ENCODE peak calls at places on chromosomes 1 and 21, in eight cellular contexts. One of them, this sample, is unnamed.

GRCh38 chr21:36337099-36337509 is 17.1 kb downstream of the MORC3 start:
- DNase-seq in nucleus accumbens: no peak
- DNase-seq in neural crest cell: no peak
- DNase-seq in activated naive CD4-positive, alpha-beta T cell treated with anti-CD3 and anti-CD28 coated beads, Interleukin-2, amount 10 ng/mL, durations not matched to agents 7 days and 5 days: no peak
- DNase-seq in AML-193: no peak
- DNase-seq in G401: no peak
- DNase-seq in NCI-H1105 treated with DMSO at 0.1 percent for 48 hours: no peak
- DNase-seq in T47D: no peak
- DNase-seq in this sample: no peak

GRCh38 chr1:67150931-67151330 is 15.3 kb upstream of the IL23R start:
- DNase-seq in T47D: no peak
- DNase-seq in AML-193: no peak
- DNase-seq in neural crest cell: no peak
- DNase-seq in nucleus accumbens: no peak
- DNase-seq in G401: no peak
- DNase-seq in activated naive CD4-positive, alpha-beta T cell treated with anti-CD3 and anti-CD28 coated beads, Interleukin-2, amount 10 ng/mL, durations not matched to agents 7 days and 5 days: no peak
- DNase-seq in NCI-H1105 treated with DMSO at 0.1 percent for 48 hours: no peak
- DNase-seq in this sample: no peak

GRCh38 chr1:25197982-25198681 is 34.2 kb downstream of the SYF2 start:
- DNase-seq in AML-193: peak
- DNase-seq in nucleus accumbens: peak
- DNase-seq in NCI-H1105 treated with DMSO at 0.1 percent for 48 hours: no peak
- DNase-seq in neural crest cell: no peak
- DNase-seq in activated naive CD4-positive, alpha-beta T cell treated with anti-CD3 and anti-CD28 coated beads, Interleukin-2, amount 10 ng/mL, durations not matched to agents 7 days and 5 days: no peak
- DNase-seq in T47D: no peak
- DNase-seq in G401: no peak
- DNase-seq in this sample: no peak

GRCh38 chr1:156852414-156852874 is 6.5 kb downstream of the INSRR start:
- DNase-seq in G401: peak
- DNase-seq in nucleus accumbens: peak
- DNase-seq in NCI-H1105 treated with DMSO at 0.1 percent for 48 hours: peak
- DNase-seq in T47D: no peak
- DNase-seq in AML-193: no peak
- DNase-seq in neural crest cell: no peak
- DNase-seq in activated naive CD4-positive, alpha-beta T cell treated with anti-CD3 and anti-CD28 coated beads, Interleukin-2, amount 10 ng/mL, durations not matched to agents 7 days and 5 days: no peak
- DNase-seq in this sample: no peak

GRCh38 chr21:44093761-44094160 is 13.4 kb upstream of the PWP2 start:
- DNase-seq in T47D: no peak
- DNase-seq in NCI-H1105 treated with DMSO at 0.1 percent for 48 hours: no peak
- DNase-seq in AML-193: no peak
- DNase-seq in nucleus accumbens: no peak
- DNase-seq in activated naive CD4-positive, alpha-beta T cell treated with anti-CD3 and anti-CD28 coated beads, Interleukin-2, amount 10 ng/mL, durations not matched to agents 7 days and 5 days: no peak
- DNase-seq in G401: no peak
- DNase-seq in neural crest cell: no peak
- DNase-seq in this sample: no peak

GRCh38 chr21:41678944-41679343 is 87.9 kb downstream of the RIPK4 start:
- DNase-seq in neural crest cell: peak
- DNase-seq in NCI-H1105 treated with DMSO at 0.1 percent for 48 hours: peak
- DNase-seq in T47D: peak
- DNase-seq in activated naive CD4-positive, alpha-beta T cell treated with anti-CD3 and anti-CD28 coated beads, Interleukin-2, amount 10 ng/mL, durations not matched to agents 7 days and 5 days: peak
- DNase-seq in AML-193: no peak
- DNase-seq in nucleus accumbens: peak
- DNase-seq in G401: peak
- DNase-seq in this sample: peak

GRCh38 chr1:162674018-162674608 is 41.8 kb downstream of the DDR2 start:
- DNase-seq in NCI-H1105 treated with DMSO at 0.1 percent for 48 hours: no peak
- DNase-seq in neural crest cell: no peak
- DNase-seq in nucleus accumbens: no peak
- DNase-seq in AML-193: no peak
- DNase-seq in activated naive CD4-positive, alpha-beta T cell treated with anti-CD3 and anti-CD28 coated beads, Interleukin-2, amount 10 ng/mL, durations not matched to agents 7 days and 5 days: no peak
- DNase-seq in T47D: no peak
- DNase-seq in G401: no peak
- DNase-seq in this sample: no peak

GRCh38 chr1:212987702-212988322 is 27.9 kb downstream of the ANGEL2 start:
- DNase-seq in AML-193: no peak
- DNase-seq in T47D: no peak
- DNase-seq in G401: no peak
- DNase-seq in neural crest cell: no peak
- DNase-seq in NCI-H1105 treated with DMSO at 0.1 percent for 48 hours: no peak
- DNase-seq in activated naive CD4-positive, alpha-beta T cell treated with anti-CD3 and anti-CD28 coated beads, Interleukin-2, amount 10 ng/mL, durations not matched to agents 7 days and 5 days: no peak
- DNase-seq in nucleus accumbens: no peak
- DNase-seq in this sample: no peak

GRCh38 chr1:30321996-30322858 is 401.2 kb downstream of the MATN1 start:
- DNase-seq in T47D: no peak
- DNase-seq in G401: no peak
- DNase-seq in nucleus accumbens: no peak
- DNase-seq in activated naive CD4-positive, alpha-beta T cell treated with anti-CD3 and anti-CD28 coated beads, Interleukin-2, amount 10 ng/mL, durations not matched to agents 7 days and 5 days: no peak
- DNase-seq in neural crest cell: no peak
- DNase-seq in AML-193: no peak
- DNase-seq in NCI-H1105 treated with DMSO at 0.1 percent for 48 hours: no peak
- DNase-seq in this sample: peak

GRCh38 chr1:93908394-93909145 is 660 bp downstream of the GCLM start:
- DNase-seq in neural crest cell: peak
- DNase-seq in G401: peak
- DNase-seq in activated naive CD4-positive, alpha-beta T cell treated with anti-CD3 and anti-CD28 coated beads, Interleukin-2, amount 10 ng/mL, durations not matched to agents 7 days and 5 days: peak
- DNase-seq in AML-193: peak
- DNase-seq in NCI-H1105 treated with DMSO at 0.1 percent for 48 hours: peak
- DNase-seq in T47D: peak
- DNase-seq in nucleus accumbens: no peak
- DNase-seq in this sample: no peak

GRCh38 chr1:3101127-3101939 is 32.3 kb downstream of the PRDM16 start:
- DNase-seq in NCI-H1105 treated with DMSO at 0.1 percent for 48 hours: no peak
- DNase-seq in AML-193: no peak
- DNase-seq in T47D: no peak
- DNase-seq in neural crest cell: no peak
- DNase-seq in G401: no peak
- DNase-seq in activated naive CD4-positive, alpha-beta T cell treated with anti-CD3 and anti-CD28 coated beads, Interleukin-2, amount 10 ng/mL, durations not matched to agents 7 days and 5 days: no peak
- DNase-seq in nucleus accumbens: no peak
- DNase-seq in this sample: no peak

GRCh38 chr21:46100426-46100825 is 2.5 kb downstream of the COL6A2 start:
- DNase-seq in G401: no peak
- DNase-seq in nucleus accumbens: no peak
- DNase-seq in neural crest cell: no peak
- DNase-seq in activated naive CD4-positive, alpha-beta T cell treated with anti-CD3 and anti-CD28 coated beads, Interleukin-2, amount 10 ng/mL, durations not matched to agents 7 days and 5 days: no peak
- DNase-seq in AML-193: no peak
- DNase-seq in T47D: no peak
- DNase-seq in NCI-H1105 treated with DMSO at 0.1 percent for 48 hours: no peak
- DNase-seq in this sample: peak

GRCh38 chr1:154820646-154821045 is 49.4 kb downstream of the KCNN3 start:
- DNase-seq in activated naive CD4-positive, alpha-beta T cell treated with anti-CD3 and anti-CD28 coated beads, Interleukin-2, amount 10 ng/mL, durations not matched to agents 7 days and 5 days: no peak
- DNase-seq in AML-193: no peak
- DNase-seq in G401: no peak
- DNase-seq in nucleus accumbens: no peak
- DNase-seq in neural crest cell: no peak
- DNase-seq in T47D: no peak
- DNase-seq in NCI-H1105 treated with DMSO at 0.1 percent for 48 hours: no peak
- DNase-seq in this sample: no peak

GRCh38 chr21:45554477-45555175 is 12.4 kb upstream of the SLC19A1 start:
- DNase-seq in nucleus accumbens: peak
- DNase-seq in NCI-H1105 treated with DMSO at 0.1 percent for 48 hours: peak
- DNase-seq in neural crest cell: peak
- DNase-seq in AML-193: peak
- DNase-seq in G401: peak
- DNase-seq in activated naive CD4-positive, alpha-beta T cell treated with anti-CD3 and anti-CD28 coated beads, Interleukin-2, amount 10 ng/mL, durations not matched to agents 7 days and 5 days: peak
- DNase-seq in T47D: peak
- DNase-seq in this sample: peak

GRCh38 chr21:14687277-14687642 is 141.1 kb upstream of the SAMSN1 start:
- DNase-seq in AML-193: peak
- DNase-seq in neural crest cell: no peak
- DNase-seq in nucleus accumbens: no peak
- DNase-seq in activated naive CD4-positive, alpha-beta T cell treated with anti-CD3 and anti-CD28 coated beads, Interleukin-2, amount 10 ng/mL, durations not matched to agents 7 days and 5 days: no peak
- DNase-seq in G401: no peak
- DNase-seq in NCI-H1105 treated with DMSO at 0.1 percent for 48 hours: no peak
- DNase-seq in T47D: no peak
- DNase-seq in this sample: no peak

GRCh38 chr1:224262373-224263054 is 67.5 kb downstream of the NVL start:
- DNase-seq in AML-193: no peak
- DNase-seq in NCI-H1105 treated with DMSO at 0.1 percent for 48 hours: no peak
- DNase-seq in activated naive CD4-positive, alpha-beta T cell treated with anti-CD3 and anti-CD28 coated beads, Interleukin-2, amount 10 ng/mL, durations not matched to agents 7 days and 5 days: no peak
- DNase-seq in nucleus accumbens: no peak
- DNase-seq in neural crest cell: no peak
- DNase-seq in T47D: no peak
- DNase-seq in G401: no peak
- DNase-seq in this sample: no peak

GRCh38 chr1:74396462-74396861 is 115.9 kb downstream of the LRRC53 start:
- DNase-seq in NCI-H1105 treated with DMSO at 0.1 percent for 48 hours: no peak
- DNase-seq in neural crest cell: no peak
- DNase-seq in AML-193: no peak
- DNase-seq in nucleus accumbens: no peak
- DNase-seq in activated naive CD4-positive, alpha-beta T cell treated with anti-CD3 and anti-CD28 coated beads, Interleukin-2, amount 10 ng/mL, durations not matched to agents 7 days and 5 days: no peak
- DNase-seq in T47D: no peak
- DNase-seq in G401: no peak
- DNase-seq in this sample: no peak

GRCh38 chr1:202944438-202944921 is 13.6 kb downstream of the ADIPOR1 start:
- DNase-seq in AML-193: no peak
- DNase-seq in T47D: no peak
- DNase-seq in G401: no peak
- DNase-seq in neural crest cell: no peak
- DNase-seq in nucleus accumbens: no peak
- DNase-seq in NCI-H1105 treated with DMSO at 0.1 percent for 48 hours: no peak
- DNase-seq in activated naive CD4-positive, alpha-beta T cell treated with anti-CD3 and anti-CD28 coated beads, Interleukin-2, amount 10 ng/mL, durations not matched to agents 7 days and 5 days: no peak
- DNase-seq in this sample: no peak

GRCh38 chr1:230913496-230913895 is 45.2 kb upstream of the C1orf198 start:
- DNase-seq in T47D: no peak
- DNase-seq in G401: no peak
- DNase-seq in NCI-H1105 treated with DMSO at 0.1 percent for 48 hours: no peak
- DNase-seq in AML-193: no peak
- DNase-seq in nucleus accumbens: no peak
- DNase-seq in neural crest cell: no peak
- DNase-seq in activated naive CD4-positive, alpha-beta T cell treated with anti-CD3 and anti-CD28 coated beads, Interleukin-2, amount 10 ng/mL, durations not matched to agents 7 days and 5 days: no peak
- DNase-seq in this sample: no peak

GRCh38 chr1:202085682-202086373 is 36.9 kb upstream of the GPR37L1 start:
- DNase-seq in T47D: peak
- DNase-seq in activated naive CD4-positive, alpha-beta T cell treated with anti-CD3 and anti-CD28 coated beads, Interleukin-2, amount 10 ng/mL, durations not matched to agents 7 days and 5 days: no peak
- DNase-seq in NCI-H1105 treated with DMSO at 0.1 percent for 48 hours: peak
- DNase-seq in G401: no peak
- DNase-seq in nucleus accumbens: peak
- DNase-seq in AML-193: no peak
- DNase-seq in neural crest cell: no peak
- DNase-seq in this sample: no peak

GRCh38 chr1:220770245-220770913 is 16.3 kb upstream of the MTARC1 start:
- DNase-seq in NCI-H1105 treated with DMSO at 0.1 percent for 48 hours: no peak
- DNase-seq in G401: no peak
- DNase-seq in AML-193: no peak
- DNase-seq in nucleus accumbens: no peak
- DNase-seq in neural crest cell: no peak
- DNase-seq in activated naive CD4-positive, alpha-beta T cell treated with anti-CD3 and anti-CD28 coated beads, Interleukin-2, amount 10 ng/mL, durations not matched to agents 7 days and 5 days: no peak
- DNase-seq in T47D: no peak
- DNase-seq in this sample: no peak

GRCh38 chr1:15942661-15943514 is 33.0 kb downstream of the ZBTB17 start:
- DNase-seq in activated naive CD4-positive, alpha-beta T cell treated with anti-CD3 and anti-CD28 coated beads, Interleukin-2, amount 10 ng/mL, durations not matched to agents 7 days and 5 days: no peak
- DNase-seq in neural crest cell: no peak
- DNase-seq in AML-193: no peak
- DNase-seq in T47D: no peak
- DNase-seq in G401: no peak
- DNase-seq in nucleus accumbens: no peak
- DNase-seq in NCI-H1105 treated with DMSO at 0.1 percent for 48 hours: no peak
- DNase-seq in this sample: peak

GRCh38 chr1:21175324-21175669 is 1.4 kb downstream of the EIF4G3 start:
- DNase-seq in T47D: no peak
- DNase-seq in NCI-H1105 treated with DMSO at 0.1 percent for 48 hours: no peak
- DNase-seq in activated naive CD4-positive, alpha-beta T cell treated with anti-CD3 and anti-CD28 coated beads, Interleukin-2, amount 10 ng/mL, durations not matched to agents 7 days and 5 days: peak
- DNase-seq in G401: peak
- DNase-seq in nucleus accumbens: peak
- DNase-seq in AML-193: peak
- DNase-seq in neural crest cell: no peak
- DNase-seq in this sample: no peak

GRCh38 chr1:53545663-53546408 is 86.6 kb downstream of the DMRTB1 start:
- DNase-seq in AML-193: no peak
- DNase-seq in T47D: no peak
- DNase-seq in nucleus accumbens: no peak
- DNase-seq in neural crest cell: no peak
- DNase-seq in G401: no peak
- DNase-seq in activated naive CD4-positive, alpha-beta T cell treated with anti-CD3 and anti-CD28 coated beads, Interleukin-2, amount 10 ng/mL, durations not matched to agents 7 days and 5 days: peak
- DNase-seq in NCI-H1105 treated with DMSO at 0.1 percent for 48 hours: no peak
- DNase-seq in this sample: no peak

GRCh38 chr1:65174585-65174984 is 26.6 kb downstream of the AK4 start:
- DNase-seq in G401: no peak
- DNase-seq in AML-193: peak
- DNase-seq in neural crest cell: no peak
- DNase-seq in activated naive CD4-positive, alpha-beta T cell treated with anti-CD3 and anti-CD28 coated beads, Interleukin-2, amount 10 ng/mL, durations not matched to agents 7 days and 5 days: no peak
- DNase-seq in T47D: peak
- DNase-seq in nucleus accumbens: no peak
- DNase-seq in NCI-H1105 treated with DMSO at 0.1 percent for 48 hours: no peak
- DNase-seq in this sample: peak

GRCh38 chr1:110308247-110308646 is 30.9 kb upstream of the RBM15 start:
- DNase-seq in nucleus accumbens: no peak
- DNase-seq in T47D: no peak
- DNase-seq in neural crest cell: no peak
- DNase-seq in G401: no peak
- DNase-seq in NCI-H1105 treated with DMSO at 0.1 percent for 48 hours: no peak
- DNase-seq in activated naive CD4-positive, alpha-beta T cell treated with anti-CD3 and anti-CD28 coated beads, Interleukin-2, amount 10 ng/mL, durations not matched to agents 7 days and 5 days: no peak
- DNase-seq in AML-193: no peak
- DNase-seq in this sample: no peak

GRCh38 chr1:208303743-208304142 is 59.6 kb upstream of the PLXNA2 start:
- DNase-seq in AML-193: no peak
- DNase-seq in T47D: no peak
- DNase-seq in nucleus accumbens: no peak
- DNase-seq in G401: no peak
- DNase-seq in neural crest cell: no peak
- DNase-seq in activated naive CD4-positive, alpha-beta T cell treated with anti-CD3 and anti-CD28 coated beads, Interleukin-2, amount 10 ng/mL, durations not matched to agents 7 days and 5 days: no peak
- DNase-seq in NCI-H1105 treated with DMSO at 0.1 percent for 48 hours: no peak
- DNase-seq in this sample: no peak

GRCh38 chr1:21318714-21319159 is 28.5 kb upstream of the ECE1 start:
- DNase-seq in activated naive CD4-positive, alpha-beta T cell treated with anti-CD3 and anti-CD28 coated beads, Interleukin-2, amount 10 ng/mL, durations not matched to agents 7 days and 5 days: no peak
- DNase-seq in G401: no peak
- DNase-seq in AML-193: no peak
- DNase-seq in neural crest cell: no peak
- DNase-seq in nucleus accumbens: peak
- DNase-seq in T47D: peak
- DNase-seq in NCI-H1105 treated with DMSO at 0.1 percent for 48 hours: no peak
- DNase-seq in this sample: peak

GRCh38 chr21:41656946-41657525 is 109.8 kb downstream of the RIPK4 start:
- DNase-seq in NCI-H1105 treated with DMSO at 0.1 percent for 48 hours: no peak
- DNase-seq in T47D: peak
- DNase-seq in activated naive CD4-positive, alpha-beta T cell treated with anti-CD3 and anti-CD28 coated beads, Interleukin-2, amount 10 ng/mL, durations not matched to agents 7 days and 5 days: no peak
- DNase-seq in AML-193: no peak
- DNase-seq in neural crest cell: no peak
- DNase-seq in G401: no peak
- DNase-seq in nucleus accumbens: no peak
- DNase-seq in this sample: no peak

GRCh38 chr1:31072304-31072746 is 6.8 kb upstream of the PUM1 start:
- DNase-seq in neural crest cell: no peak
- DNase-seq in T47D: no peak
- DNase-seq in G401: no peak
- DNase-seq in activated naive CD4-positive, alpha-beta T cell treated with anti-CD3 and anti-CD28 coated beads, Interleukin-2, amount 10 ng/mL, durations not matched to agents 7 days and 5 days: no peak
- DNase-seq in AML-193: no peak
- DNase-seq in NCI-H1105 treated with DMSO at 0.1 percent for 48 hours: no peak
- DNase-seq in nucleus accumbens: no peak
- DNase-seq in this sample: no peak

GRCh38 chr1:156767879-156768608 is 709 bp downstream of the PRCC start:
- DNase-seq in T47D: peak
- DNase-seq in G401: peak
- DNase-seq in activated naive CD4-positive, alpha-beta T cell treated with anti-CD3 and anti-CD28 coated beads, Interleukin-2, amount 10 ng/mL, durations not matched to agents 7 days and 5 days: peak
- DNase-seq in nucleus accumbens: no peak
- DNase-seq in neural crest cell: no peak
- DNase-seq in NCI-H1105 treated with DMSO at 0.1 percent for 48 hours: peak
- DNase-seq in AML-193: no peak
- DNase-seq in this sample: no peak

GRCh38 chr1:163307479-163308171 is 14.1 kb upstream of the NUF2 start:
- DNase-seq in AML-193: no peak
- DNase-seq in G401: no peak
- DNase-seq in NCI-H1105 treated with DMSO at 0.1 percent for 48 hours: no peak
- DNase-seq in neural crest cell: no peak
- DNase-seq in activated naive CD4-positive, alpha-beta T cell treated with anti-CD3 and anti-CD28 coated beads, Interleukin-2, amount 10 ng/mL, durations not matched to agents 7 days and 5 days: no peak
- DNase-seq in T47D: no peak
- DNase-seq in nucleus accumbens: no peak
- DNase-seq in this sample: no peak

GRCh38 chr1:46343705-46344104 is 3.1 kb downstream of the NSUN4 start:
- DNase-seq in NCI-H1105 treated with DMSO at 0.1 percent for 48 hours: no peak
- DNase-seq in T47D: no peak
- DNase-seq in AML-193: no peak
- DNase-seq in activated naive CD4-positive, alpha-beta T cell treated with anti-CD3 and anti-CD28 coated beads, Interleukin-2, amount 10 ng/mL, durations not matched to agents 7 days and 5 days: no peak
- DNase-seq in neural crest cell: no peak
- DNase-seq in nucleus accumbens: no peak
- DNase-seq in G401: no peak
- DNase-seq in this sample: no peak

GRCh38 chr1:61318319-61319125 is 236.2 kb downstream of the NFIA start:
- DNase-seq in NCI-H1105 treated with DMSO at 0.1 percent for 48 hours: no peak
- DNase-seq in nucleus accumbens: no peak
- DNase-seq in T47D: peak
- DNase-seq in neural crest cell: no peak
- DNase-seq in activated naive CD4-positive, alpha-beta T cell treated with anti-CD3 and anti-CD28 coated beads, Interleukin-2, amount 10 ng/mL, durations not matched to agents 7 days and 5 days: no peak
- DNase-seq in G401: peak
- DNase-seq in AML-193: no peak
- DNase-seq in this sample: peak